ENCODE peak calls at places on chromosome 14, in ten cellular contexts. D, Y, P, L, Z, C, M, F, B and S are unnamed samples.

GRCh38 chr14:33754264-33754663 is 196.6 kb downstream of the EGLN3 start:
- DNase-seq in B (no peak), L (no peak), M (no peak), D (no peak), Z (no peak), F (no peak), C (no peak), Y (no peak), P (no peak), S (no peak)

GRCh38 chr14:56005580-56006053 is 112.6 kb upstream of the PELI2 start:
- DNase-seq in L (no peak), M (no peak), C (no peak), Z (no peak), Y (no peak), D (no peak), P (no peak), B (no peak), F (no peak), S (no peak)

GRCh38 chr14:104723651-104724406 is at the start of gene ADSS1:
- DNase-seq in P (no peak), M (peak; percentile 62), Z (peak; percentile 26), C (peak; percentile 44), F (peak; percentile 80), Y (peak; percentile 61), B (no peak), L (peak; percentile 54), D (peak; percentile 74), S (peak; percentile 66)

GRCh38 chr14:95523818-95524448 is 7.5 kb upstream of the SYNE3 start:
- DNase-seq in B (peak; percentile 63), F (no peak), Z (no peak), L (no peak), M (no peak), D (peak; percentile 79), P (no peak), Y (peak; percentile 19), C (no peak), S (peak; percentile 67)

GRCh38 chr14:104296388-104297312 is 158.3 kb downstream of the KIF26A start:
- DNase-seq in D (peak; percentile 5), F (peak; percentile 10), M (no peak), Z (no peak), C (no peak), Y (no peak), B (peak; percentile 68), P (no peak), L (no peak), S (no peak)

GRCh38 chr14:74510955-74511354 is 17.4 kb downstream of the ISCA2 start:
- DNase-seq in Z (no peak), P (peak; percentile 33), D (no peak), C (no peak), F (no peak), B (no peak), M (no peak), L (no peak), Y (peak; percentile 34), S (no peak)

GRCh38 chr14:37326434-37326833 is 128.7 kb downstream of the MIPOL1 start:
- DNase-seq in P (no peak), Z (no peak), C (no peak), L (no peak), D (no peak), B (no peak), Y (no peak), F (no peak), M (no peak), S (no peak)

GRCh38 chr14:91092095-91092494 is 21.8 kb upstream of the DGLUCY start:
- DNase-seq in P (no peak), Y (no peak), M (no peak), C (no peak), D (no peak), L (no peak), Z (no peak), F (no peak), B (no peak), S (no peak)

GRCh38 chr14:47332939-47333338 is 342.5 kb downstream of the MDGA2 start:
- DNase-seq in L (no peak), D (no peak), P (no peak), M (no peak), Z (no peak), Y (no peak), F (no peak), B (no peak), C (no peak), S (no peak)

GRCh38 chr14:61860294-61860918 is 98.2 kb downstream of the SNAPC1 start:
- DNase-seq in L (peak; percentile 47), Z (peak; percentile 49), D (peak; percentile 52), M (peak; percentile 26), P (no peak), Y (peak; percentile 36), C (peak; percentile 22), F (peak; percentile 36), B (no peak), S (peak; percentile 69)

GRCh38 chr14:49972199-49972671 is 79.4 kb downstream of the ARF6 start:
- DNase-seq in Y (peak; percentile 59), D (peak; percentile 67), L (no peak), Z (no peak), P (no peak), F (no peak), M (peak; percentile 26), B (no peak), C (no peak), S (no peak)

GRCh38 chr14:95344536-95344935 is 24.8 kb upstream of the CLMN start:
- DNase-seq in D (no peak), B (no peak), C (no peak), F (no peak), Y (no peak), P (no peak), M (no peak), Z (no peak), L (no peak), S (no peak)

GRCh38 chr14:93728651-93729016 is 59.7 kb downstream of the PRIMA1 start:
- DNase-seq in M (no peak), F (no peak), P (no peak), D (no peak), C (no peak), Z (no peak), B (no peak), Y (no peak), L (no peak), S (no peak)

GRCh38 chr14:104926619-104927431 is 2.1 kb downstream of the PLD4 start:
- DNase-seq in F (peak; percentile 9), Y (no peak), C (no peak), Z (no peak), B (no peak), P (no peak), D (peak; percentile 38), L (no peak), M (no peak), S (no peak)

GRCh38 chr14:94269156-94269555 is 23.9 kb downstream of the SERPINA10 start:
- DNase-seq in D (no peak), Y (no peak), Z (no peak), L (no peak), P (no peak), C (no peak), F (no peak), M (no peak), B (no peak), S (no peak)

GRCh38 chr14:85534435-85534834 is 4.5 kb downstream of the FLRT2 start:
- DNase-seq in Z (no peak), Y (no peak), C (no peak), D (no peak), F (no peak), P (no peak), M (no peak), B (no peak), L (no peak), S (no peak)